ENCODE peak calls at places on chromosomes 11 and 22, in ten cellular contexts. N is skeletal muscle cell; B is progenitor cell of endocrine pancreas; Z is activated T-cell treated with anti-CD3 and anti-CD28 coated beads, Interleukin-2, amount 50 U/mL, for 72 hours; J is iris pigment epithelial cell; Y is fibroblast of pulmonary artery; O is thoracic aorta; A is left ventricle myocardium superior; U is neuronal stem cell; K is posterior vena cava. T is an unnamed sample.

GRCh38 chr11:116312560-116313340 is 460.0 kb downstream of the BUD13 start:
- DNase-seq in N (no peak), B (no peak), Z (no peak), J (peak), Y (peak), O (no peak), A (peak), U (no peak), K (peak), T (peak)

GRCh38 chr11:47380078-47380477 is 1.7 kb upstream of the SPI1 start:
- DNase-seq in N (no peak), B (no peak), Z (no peak), J (no peak), Y (no peak), O (no peak), A (no peak), U (no peak), K (no peak), T (no peak)

GRCh38 chr11:117931971-117932370 is 2.8 kb upstream of the TMPRSS13 start:
- DNase-seq in N (no peak), B (no peak), Z (peak), J (no peak), Y (no peak), O (no peak), A (no peak), U (no peak), K (peak), T (no peak)

GRCh38 chr11:45239733-45240132 is 46.4 kb downstream of the SYT13 start:
- DNase-seq in N (no peak), B (no peak), Z (no peak), J (no peak), Y (no peak), O (no peak), A (no peak), U (no peak), K (no peak), T (no peak)

GRCh38 chr11:122210378-122210995 is 94.5 kb upstream of the BLID start:
- DNase-seq in N (no peak), B (no peak), Z (no peak), J (no peak), Y (no peak), O (no peak), A (no peak), U (no peak), K (no peak), T (no peak)

GRCh38 chr11:43393765-43394355 is 35.1 kb downstream of the TTC17 start:
- DNase-seq in N (no peak), B (no peak), Z (no peak), J (peak), Y (peak), O (no peak), A (peak), U (no peak), K (no peak), T (no peak)

GRCh38 chr11:125338886-125339811 is 156.9 kb downstream of the FEZ1 start:
- DNase-seq in N (peak), B (no peak), Z (no peak), J (no peak), Y (peak), O (no peak), A (no peak), U (no peak), K (peak), T (no peak)

GRCh38 chr11:11169715-11170351 is 183.2 kb downstream of the CSNK2A3 start:
- DNase-seq in N (no peak), B (no peak), Z (no peak), J (no peak), Y (no peak), O (no peak), A (no peak), U (no peak), K (no peak), T (no peak)

GRCh38 chr11:59791639-59792038 is 18.9 kb downstream of the MRPL16 start:
- DNase-seq in N (no peak), B (no peak), Z (no peak), J (peak), Y (no peak), O (no peak), A (no peak), U (no peak), K (no peak), T (no peak)

GRCh38 chr11:35800970-35801953 is 138.7 kb downstream of the TRIM44 start:
- DNase-seq in N (no peak), B (no peak), Z (no peak), J (peak), Y (no peak), O (no peak), A (no peak), U (no peak), K (no peak), T (no peak)

GRCh38 chr11:90344546-90344945 is 121.7 kb upstream of the CHORDC1 start:
- DNase-seq in N (no peak), B (no peak), Z (no peak), J (no peak), Y (no peak), O (no peak), A (no peak), U (no peak), K (no peak), T (no peak)

GRCh38 chr11:26841818-26842457 is 120.1 kb upstream of the SLC5A12 start:
- DNase-seq in N (peak), B (no peak), Z (no peak), J (peak), Y (peak), O (peak), A (no peak), U (no peak), K (no peak), T (no peak)

GRCh38 chr22:30671071-30671470 is 3.4 kb upstream of the DUSP18 start:
- DNase-seq in N (no peak), B (no peak), Z (no peak), J (no peak), Y (no peak), O (no peak), A (no peak), U (no peak), K (no peak), T (no peak)

GRCh38 chr11:99370557-99371200 is 349.9 kb downstream of the CNTN5 start:
- DNase-seq in N (peak), B (no peak), Z (no peak), J (peak), Y (peak), O (no peak), A (peak), U (peak), K (no peak), T (no peak)

GRCh38 chr11:106327134-106327533 is 249.7 kb downstream of the AASDHPPT start:
- DNase-seq in N (no peak), B (no peak), Z (no peak), J (no peak), Y (no peak), O (no peak), A (no peak), U (no peak), K (no peak), T (no peak)

GRCh38 chr11:15617126-15617525 is 502.4 kb downstream of the INSC start:
- DNase-seq in N (no peak), B (no peak), Z (no peak), J (no peak), Y (no peak), O (no peak), A (no peak), U (no peak), K (no peak), T (no peak)

GRCh38 chr22:22345781-22346180 is 101.2 kb downstream of the VPREB1 start:
- DNase-seq in N (no peak), B (no peak), Z (no peak), J (no peak), Y (no peak), O (no peak), A (no peak), U (no peak), K (no peak), T (no peak)

GRCh38 chr22:44090571-44090905 is 66.4 kb downstream of the PARVB start:
- DNase-seq in N (no peak), B (no peak), Z (no peak), J (no peak), Y (no peak), O (no peak), A (peak), U (no peak), K (no peak), T (no peak)

GRCh38 chr11:57416436-57416835 is 10.5 kb downstream of the SLC43A3 start:
- DNase-seq in N (no peak), B (no peak), Z (no peak), J (no peak), Y (no peak), O (no peak), A (no peak), U (no peak), K (no peak), T (no peak)

GRCh38 chr22:27470169-27470772 is 331.3 kb downstream of the MN1 start:
- DNase-seq in N (no peak), B (no peak), Z (no peak), J (no peak), Y (no peak), O (no peak), A (no peak), U (no peak), K (no peak), T (no peak)

GRCh38 chr22:23392420-23393121 is 187.5 kb downstream of the IGLL1 start:
- DNase-seq in N (no peak), B (no peak), Z (no peak), J (no peak), Y (no peak), O (no peak), A (no peak), U (no peak), K (no peak), T (no peak)

GRCh38 chr11:33697997-33698396 is 2.6 kb downstream of the C11orf91 start:
- DNase-seq in N (no peak), B (no peak), Z (no peak), J (no peak), Y (no peak), O (no peak), A (no peak), U (no peak), K (no peak), T (no peak)

GRCh38 chr11:93652161-93652597 is 9.3 kb upstream of the CEP295 start:
- DNase-seq in N (no peak), B (peak), Z (peak), J (peak), Y (peak), O (no peak), A (no peak), U (peak), K (no peak), T (peak)

GRCh38 chr22:25563757-25564319 is 637 bp upstream of the GRK3 start:
- DNase-seq in N (no peak), B (no peak), Z (peak), J (peak), Y (no peak), O (no peak), A (no peak), U (no peak), K (no peak), T (peak)

GRCh38 chr11:65431452-65432132 is 9.0 kb downstream of the NEAT1 start:
- DNase-seq in N (no peak), B (no peak), Z (no peak), J (peak), Y (peak), O (no peak), A (no peak), U (no peak), K (no peak), T (no peak)

GRCh38 chr22:38428714-38429113 is 26.3 kb downstream of the KCNJ4 start:
- DNase-seq in N (no peak), B (no peak), Z (no peak), J (no peak), Y (no peak), O (no peak), A (no peak), U (no peak), K (no peak), T (no peak)

GRCh38 chr11:112174789-112175595 is at the start of gene BCO2:
- DNase-seq in N (peak), B (peak), Z (peak), J (peak), Y (peak), O (peak), A (peak), U (peak), K (peak), T (peak)

GRCh38 chr11:94805994-94806393 is 37.8 kb downstream of the AMOTL1 start:
- DNase-seq in N (no peak), B (no peak), Z (no peak), J (peak), Y (no peak), O (no peak), A (peak), U (no peak), K (no peak), T (no peak)

GRCh38 chr11:78216021-78216420 is 27.3 kb downstream of the USP35 start:
- DNase-seq in N (no peak), B (no peak), Z (no peak), J (no peak), Y (no peak), O (no peak), A (no peak), U (no peak), K (no peak), T (no peak)

GRCh38 chr11:96781082-96781481 is 391.3 kb downstream of the JRKL start:
- DNase-seq in N (no peak), B (no peak), Z (no peak), J (no peak), Y (peak), O (no peak), A (no peak), U (no peak), K (no peak), T (no peak)

GRCh38 chr22:27116295-27116694 is 458.9 kb downstream of the MIAT start:
- DNase-seq in N (no peak), B (no peak), Z (no peak), J (no peak), Y (no peak), O (no peak), A (no peak), U (no peak), K (no peak), T (no peak)

GRCh38 chr11:63572026-63572688 is 9.0 kb upstream of the PLAAT2 start:
- DNase-seq in N (no peak), B (no peak), Z (no peak), J (no peak), Y (no peak), O (no peak), A (no peak), U (no peak), K (no peak), T (no peak)

GRCh38 chr11:2586091-2586792 is 113.6 kb downstream of the KCNQ1OT1 start:
- DNase-seq in N (no peak), B (peak), Z (no peak), J (no peak), Y (no peak), O (no peak), A (peak), U (no peak), K (peak), T (peak)

T was measured in lung.